ENCODE peak calls at places on chromosomes 6 and 20, in six cellular contexts. A, W, U, N, M and H are unnamed samples.

GRCh38 chr20:44271915-44272663 is 25.0 kb downstream of the GDAP1L1 start:
- DNase-seq in A (no peak), W (peak; percentile 31), U (no peak), N (peak; percentile 20), M (no peak), H (no peak)

GRCh38 chr20:53421343-53421742 is 172.3 kb downstream of the ZNF217 start:
- DNase-seq in A (no peak), W (no peak), U (no peak), N (no peak), M (no peak), H (no peak)

GRCh38 chr6:30685977-30686907 is at the start of gene PPP1R18:
- DNase-seq in A (peak; percentile 34), W (peak; percentile 39), U (no peak), N (peak; percentile 82), M (no peak), H (peak; percentile 49)

GRCh38 chr20:50995506-50995905 is 27.4 kb downstream of the KCNG1 start:
- DNase-seq in A (no peak), W (no peak), U (no peak), N (no peak), M (no peak), H (peak; percentile 67)

GRCh38 chr20:49215232-49215631 is 4.0 kb upstream of the DDX27 start:
- DNase-seq in A (no peak), W (no peak), U (no peak), N (no peak), M (no peak), H (no peak)

GRCh38 chr6:33276581-33276863 is 401 bp upstream of the B3GALT4 start:
- DNase-seq in A (no peak), W (no peak), U (no peak), N (no peak), M (no peak), H (no peak)

GRCh38 chr20:23146111-23146640 is 60.1 kb upstream of the CD93 start:
- DNase-seq in A (no peak), W (no peak), U (no peak), N (no peak), M (no peak), H (no peak)

GRCh38 chr20:42113236-42113635 is 495.1 kb upstream of the CHD6 start:
- DNase-seq in A (no peak), W (no peak), U (no peak), N (no peak), M (no peak), H (no peak)

GRCh38 chr6:17505767-17506280 is 94.3 kb upstream of the FAM8A1 start:
- DNase-seq in A (no peak), W (no peak), U (no peak), N (no peak), M (no peak), H (peak; percentile 67)

GRCh38 chr6:43809417-43810305 is 39.6 kb downstream of the VEGFA start:
- DNase-seq in A (peak; percentile 65), W (no peak), U (no peak), N (peak; percentile 73), M (peak; percentile 45), H (peak; percentile 97)

GRCh38 chr6:20427856-20428255 is 26.2 kb downstream of the E2F3 start:
- DNase-seq in A (no peak), W (no peak), U (peak; percentile 73), N (no peak), M (peak; percentile 32), H (no peak)

GRCh38 chr20:10595985-10596384 is 77.8 kb downstream of the JAG1 start:
- DNase-seq in A (no peak), W (no peak), U (no peak), N (no peak), M (no peak), H (no peak)

GRCh38 chr20:44222027-44222426 is 11.5 kb upstream of the OSER1 start:
- DNase-seq in A (no peak), W (no peak), U (no peak), N (no peak), M (no peak), H (no peak)

GRCh38 chr6:161476711-161477110 is 202.8 kb upstream of the AGPAT4 start:
- DNase-seq in A (no peak), W (no peak), U (no peak), N (no peak), M (no peak), H (no peak)

GRCh38 chr20:57653546-57653900 is 33.3 kb upstream of the ZBP1 start:
- DNase-seq in A (no peak), W (no peak), U (no peak), N (no peak), M (no peak), H (no peak)

GRCh38 chr20:2799688-2800589 is 488 bp downstream of the CPXM1 start:
- DNase-seq in A (no peak), W (peak; percentile 5), U (no peak), N (no peak), M (no peak), H (peak; percentile 7)

GRCh38 chr6:9233226-9233625 is 797.9 kb upstream of the SLC35B3 start:
- DNase-seq in A (no peak), W (no peak), U (no peak), N (no peak), M (no peak), H (no peak)

GRCh38 chr6:38524436-38525145 is 115.1 kb downstream of the BTBD9 start:
- DNase-seq in A (no peak), W (no peak), U (no peak), N (no peak), M (no peak), H (peak; percentile 52)

GRCh38 chr6:130029163-130029562 is 10.8 kb downstream of the L3MBTL3 start:
- DNase-seq in A (no peak), W (no peak), U (no peak), N (no peak), M (no peak), H (no peak)

GRCh38 chr6:158211273-158212055 is 43.3 kb downstream of the GTF2H5 start:
- DNase-seq in A (no peak), W (no peak), U (no peak), N (no peak), M (no peak), H (peak; percentile 49)

GRCh38 chr20:48332555-48332954 is 495.2 kb downstream of the PREX1 start:
- DNase-seq in A (no peak), W (no peak), U (no peak), N (no peak), M (no peak), H (peak; percentile 18)

GRCh38 chr6:45590751-45591184 is 213.0 kb upstream of the SUPT3H start:
- DNase-seq in A (no peak), W (peak; percentile 23), U (no peak), N (no peak), M (no peak), H (peak; percentile 28)

GRCh38 chr20:50120935-50121693 is 8.2 kb upstream of the UBE2V1 start:
- DNase-seq in A (peak; percentile 82), W (peak; percentile 42), U (no peak), N (no peak), M (peak; percentile 84), H (peak; percentile 65)

GRCh38 chr20:57661201-57662027 is 41.2 kb upstream of the ZBP1 start:
- DNase-seq in A (no peak), W (no peak), U (no peak), N (no peak), M (no peak), H (no peak)

GRCh38 chr20:62516345-62516744 is 40.5 kb upstream of the GATA5 start:
- DNase-seq in A (peak; percentile 64), W (no peak), U (no peak), N (peak; percentile 78), M (peak; percentile 57), H (no peak)

GRCh38 chr20:10982692-10983091 is 308.9 kb upstream of the JAG1 start:
- DNase-seq in A (peak; percentile 63), W (no peak), U (no peak), N (no peak), M (peak; percentile 10), H (peak; percentile 94)

GRCh38 chr20:17678295-17678694 is 3.7 kb downstream of the RRBP1 start:
- DNase-seq in A (no peak), W (no peak), U (no peak), N (no peak), M (no peak), H (no peak)

GRCh38 chr6:1970151-1970561 is 275.2 kb downstream of the GMDS start:
- DNase-seq in A (no peak), W (no peak), U (no peak), N (no peak), M (no peak), H (peak; percentile 44)

GRCh38 chr6:1971612-1972011 is 273.8 kb downstream of the GMDS start:
- DNase-seq in A (no peak), W (no peak), U (no peak), N (no peak), M (peak; percentile 21), H (peak; percentile 11)

GRCh38 chr6:1972961-1973360 is 272.4 kb downstream of the GMDS start:
- DNase-seq in A (no peak), W (no peak), U (no peak), N (no peak), M (no peak), H (no peak)
- TF ChIP-seq BHLHE40 in A (no peak), W (no peak), U (no peak), N (no peak), M (no peak), H (no peak)

GRCh38 chr6:16216501-16217155 is 21.8 kb upstream of the GMPR start:
- DNase-seq in A (no peak), W (no peak), U (no peak), N (no peak), M (no peak), H (no peak)
- TF ChIP-seq BHLHE40 in A (no peak), W (no peak), U (no peak), N (no peak), M (no peak), H (no peak)

DNA sequence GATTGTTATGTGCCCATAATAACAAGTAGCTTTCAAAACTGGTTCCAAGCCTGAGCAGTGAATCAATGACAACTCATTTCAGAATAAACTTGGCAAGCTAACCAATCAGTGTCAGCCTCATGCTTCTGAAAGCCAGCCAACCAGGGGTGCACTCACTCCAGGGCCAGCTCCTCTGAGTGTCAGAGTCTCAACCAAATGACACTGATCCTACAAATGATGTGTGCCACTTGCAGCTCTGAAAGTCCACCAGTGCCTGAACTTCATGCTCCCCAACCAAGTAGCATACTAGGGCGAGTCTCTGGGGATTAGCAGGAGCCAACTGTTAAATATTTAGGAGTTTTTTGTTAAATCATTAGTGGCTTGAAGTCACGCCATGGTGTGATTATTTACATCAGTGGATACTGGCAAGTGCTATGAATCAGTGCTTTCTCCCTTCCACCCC is 4.5 kb downstream of the IYD start:
- DNase-seq in A (no peak), W (no peak), U (no peak), N (no peak), M (no peak), H (no peak)
- TF ChIP-seq BHLHE40 in A (no peak), W (no peak), U (no peak), N (no peak), M (no peak), H (no peak)

GRCh38 chr6:26454641-26455040 is 3.1 kb upstream of the BTN2A1 start:
- DNase-seq in A (no peak), W (no peak), U (no peak), N (no peak), M (no peak), H (peak; percentile 52)

GRCh38 chr6:26455357-26455970 is 2.3 kb upstream of the BTN2A1 start:
- DNase-seq in A (no peak), W (no peak), U (no peak), N (no peak), M (no peak), H (no peak)

GRCh38 chr6:26459023-26459810 is 1.5 kb downstream of the BTN2A1 start:
- DNase-seq in A (no peak), W (no peak), U (no peak), N (no peak), M (no peak), H (peak; percentile 34)

GRCh38 chr6:26457407-26457795 is 354 bp upstream of the BTN2A1 start:
- DNase-seq in A (no peak), W (peak; percentile 34), U (no peak), N (peak; percentile 45), M (no peak), H (no peak)

GRCh38 chr6:26457796-26458688 is at the start of gene BTN2A1:
- DNase-seq in A (peak; percentile 87), W (peak; percentile 86), U (peak; percentile 70), N (peak; percentile 96), M (peak; percentile 94), H (peak; percentile 95)
- TF ChIP-seq BHLHE40 in A (no peak), W (no peak), U (peak; percentile 5), N (no peak), M (no peak), H (peak; percentile 23)